ENCODE peak calls at places on chromosomes 3 and 15, in four cellular contexts. P is GOT3, E is NCI-H1694, F is HEK293T. N is an unnamed sample.

GRCh38 chr15:31367021-31367729 is 40.5 kb downstream of the KLF13 start:
- DNase-seq in E (no peak), P (no peak), F (no peak), N (no peak)

GRCh38 chr15:31279221-31280036 is 47.2 kb upstream of the KLF13 start:
- DNase-seq in F (no peak), E (no peak), P (no peak), N (no peak)

GRCh38 chr15:95868970-95869369 is 461.5 kb upstream of the NR2F2 start:
- DNase-seq in F (no peak), E (no peak), P (no peak), N (no peak)

GRCh38 chr3:197345381-197345780 is 47.0 kb upstream of the DLG1 start:
- DNase-seq in E (no peak), P (no peak), F (no peak), N (no peak)

GRCh38 chr3:168071971-168072645 is 23.6 kb downstream of the GOLIM4 start:
- DNase-seq in F (no peak), E (no peak), P (no peak), N (no peak)

GRCh38 chr15:57245714-57246113 is 130.6 kb upstream of the CGNL1 start:
- DNase-seq in E (no peak), F (no peak), P (no peak), N (no peak)

GRCh38 chr3:31752305-31753049 is 219.8 kb downstream of the STT3B start:
- DNase-seq in P (no peak), E (no peak), F (no peak), N (no peak)

GRCh38 chr3:126782554-126782953 is 78.5 kb downstream of the CHCHD6 start:
- DNase-seq in E (no peak), F (no peak), P (no peak), N (no peak)

GRCh38 chr3:180855956-180856355 is 56.5 kb upstream of the FXR1 start:
- DNase-seq in P (no peak), F (no peak), E (no peak), N (no peak)

GRCh38 chr3:12994357-12994606 is 78.9 kb downstream of the IQSEC1 start:
- DNase-seq in P (no peak), E (no peak), F (peak; percentile 43), N (no peak)

GRCh38 chr15:85727068-85727467 is 67.7 kb downstream of the KLHL25 start:
- DNase-seq in F (no peak), E (no peak), P (no peak), N (no peak)

GRCh38 chr3:122555275-122556071 is 8.6 kb downstream of the PARP9 start:
- DNase-seq in F (no peak), P (no peak), E (no peak), N (no peak)

GRCh38 chr3:35987386-35987785 is 348.1 kb downstream of the ARPP21 start:
- DNase-seq in F (no peak), P (no peak), E (no peak), N (no peak)

GRCh38 chr3:96430019-96430541 is 384.3 kb upstream of the EPHA6 start:
- DNase-seq in F (no peak), P (no peak), E (no peak), N (no peak)

GRCh38 chr15:101723161-101723873 is 956 bp downstream of the TARS3 start:
- DNase-seq in F (no peak), P (no peak), E (no peak), N (peak; percentile 11)

GRCh38 chr15:38818156-38818745 is 253.6 kb upstream of the RASGRP1 start:
- DNase-seq in F (no peak), P (no peak), E (no peak), N (no peak)

GRCh38 chr3:186354100-186354499 is 7.9 kb downstream of the DGKG start:
- DNase-seq in E (no peak), F (no peak), P (no peak), N (no peak)

GRCh38 chr3:46478341-46478740 is 13.6 kb upstream of the LTF start:
- DNase-seq in P (no peak), F (no peak), E (no peak), N (no peak)

N was measured in GF-D8.